ENCODE peak calls at places on chromosomes 5 and 9, in four cellular contexts. D is K562, H is SK-N-SH, Z is HepG2. K is an unnamed sample.

GRCh38 chr9:94005272-94005901 is 50.2 kb upstream of the BARX1 start:
- DNase-seq in Z (no peak), D (no peak), H (no peak), K (no peak)

GRCh38 chr5:157761690-157762611 is 18.4 kb downstream of the LSM11 start:
- DNase-seq in D (peak; percentile 62), Z (peak; percentile 60), H (peak; percentile 75), K (peak; percentile 35)

GRCh38 chr9:89390578-89390977 is 72.3 kb downstream of the SECISBP2 start:
- DNase-seq in H (no peak), Z (no peak), D (no peak), K (no peak)

GRCh38 chr9:110835404-110835803 is 166.8 kb downstream of the MUSK start:
- DNase-seq in H (no peak), D (no peak), Z (peak; percentile 3), K (peak; percentile 6)

GRCh38 chr5:115616892-115617291 is 8.9 kb downstream of the TMED7 start:
- DNase-seq in H (no peak), D (no peak), Z (no peak), K (no peak)

GRCh38 chr9:132319421-132320110 is 35.2 kb downstream of the SETX start:
- DNase-seq in H (no peak), D (no peak), Z (no peak), K (no peak)

GRCh38 chr9:120729796-120730195 is 15.5 kb upstream of the MEGF9 start:
- DNase-seq in H (no peak), D (peak; percentile 46), Z (peak; percentile 72), K (no peak)

GRCh38 chr5:171342362-171343111 is 33.5 kb downstream of the TLX3 start:
- DNase-seq in H (peak; percentile 73), D (peak; percentile 48), Z (peak; percentile 52), K (peak; percentile 64)

GRCh38 chr9:137666950-137667670 is 48.3 kb downstream of the EHMT1 start:
- DNase-seq in H (no peak), Z (no peak), D (no peak), K (no peak)

GRCh38 chr9:100443781-100444768 is 17.1 kb downstream of the MSANTD3 start:
- DNase-seq in H (peak; percentile 22), D (no peak), Z (peak; percentile 47), K (no peak)

GRCh38 chr5:14854806-14855205 is 16.8 kb downstream of the ANKH start:
- DNase-seq in H (no peak), D (no peak), Z (no peak), K (no peak)

GRCh38 chr5:14851597-14851996 is 20.0 kb downstream of the ANKH start:
- DNase-seq in Z (no peak), D (no peak), H (no peak), K (no peak)

GRCh38 chr5:14852779-14853178 is 18.8 kb downstream of the ANKH start:
- DNase-seq in D (no peak), H (no peak), Z (no peak), K (no peak)

GRCh38 chr5:14851999-14852526 is 19.5 kb downstream of the ANKH start:
- DNase-seq in D (no peak), H (no peak), Z (no peak), K (no peak)

GRCh38 chr5:14853685-14854084 is 17.9 kb downstream of the ANKH start:
- DNase-seq in H (no peak), Z (no peak), D (no peak), K (no peak)
- TF ChIP-seq ELF1 in H (no peak), Z (no peak), D (no peak), K (no peak)

GRCh38 chr5:37812365-37812764 is 27.5 kb downstream of the GDNF start:
- DNase-seq in D (peak; percentile 32), Z (no peak), H (no peak), K (no peak)

GRCh38 chr5:37816883-37817282 is 23.0 kb downstream of the GDNF start:
- DNase-seq in D (no peak), Z (no peak), H (no peak), K (no peak)

GRCh38 chr5:37815913-37816312 is 23.9 kb downstream of the GDNF start:
- DNase-seq in Z (no peak), D (no peak), H (no peak), K (no peak)

GRCh38 chr5:37816331-37816730 is 23.5 kb downstream of the GDNF start:
- DNase-seq in D (no peak), H (no peak), Z (no peak), K (no peak)

GRCh38 chr5:37814699-37815098 is 25.1 kb downstream of the GDNF start:
- DNase-seq in H (no peak), D (no peak), Z (no peak), K (no peak)
- TF ChIP-seq ELF1 in H (no peak), D (no peak), Z (no peak), K (no peak)

GRCh38 chr9:98185611-98186171 is 6.7 kb downstream of the CORO2A start:
- DNase-seq in D (no peak), H (no peak), Z (no peak), K (no peak)
- TF ChIP-seq ELF1 in D (no peak), H (no peak), Z (no peak), K (no peak)

DNA sequence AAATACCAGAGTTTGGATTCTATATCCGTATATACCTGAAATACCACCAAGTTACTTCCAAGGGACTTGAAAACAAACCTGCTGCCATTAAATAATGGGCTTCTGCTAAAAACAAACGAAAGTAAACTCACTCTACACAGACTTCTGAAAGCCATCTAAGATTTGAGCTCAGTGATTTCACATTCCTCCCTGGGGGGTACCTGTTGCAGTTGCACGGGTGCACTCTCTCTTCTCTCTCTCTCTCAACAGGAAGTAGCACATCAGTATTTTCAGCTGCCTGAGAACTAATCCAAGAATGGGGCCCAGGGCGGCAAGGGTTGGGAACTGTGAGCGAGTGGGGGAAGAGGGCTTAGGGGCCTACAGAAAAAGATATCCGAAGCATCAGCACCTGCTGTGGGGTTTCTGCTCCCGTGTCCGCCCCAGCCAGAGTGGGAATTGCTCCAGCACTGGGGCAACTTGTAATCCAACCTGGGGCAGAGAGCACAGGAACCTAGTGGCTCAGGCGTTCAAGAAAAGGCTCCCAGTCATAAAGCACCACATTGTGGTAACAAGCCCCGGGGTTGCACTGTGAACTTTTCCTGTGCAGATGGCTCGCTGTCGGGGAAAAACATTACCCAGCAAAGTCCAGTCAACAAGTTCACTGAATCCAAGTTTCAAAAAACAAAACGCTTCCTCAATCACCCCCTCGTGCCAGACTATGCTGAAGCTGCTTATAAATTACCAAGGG is 99.8 kb downstream of the EFNA5 start:
- DNase-seq in D (no peak), Z (peak; percentile 2), H (no peak), K (no peak)
- TF ChIP-seq ELF1 in D (no peak), Z (no peak), H (no peak), K (no peak)

DNA sequence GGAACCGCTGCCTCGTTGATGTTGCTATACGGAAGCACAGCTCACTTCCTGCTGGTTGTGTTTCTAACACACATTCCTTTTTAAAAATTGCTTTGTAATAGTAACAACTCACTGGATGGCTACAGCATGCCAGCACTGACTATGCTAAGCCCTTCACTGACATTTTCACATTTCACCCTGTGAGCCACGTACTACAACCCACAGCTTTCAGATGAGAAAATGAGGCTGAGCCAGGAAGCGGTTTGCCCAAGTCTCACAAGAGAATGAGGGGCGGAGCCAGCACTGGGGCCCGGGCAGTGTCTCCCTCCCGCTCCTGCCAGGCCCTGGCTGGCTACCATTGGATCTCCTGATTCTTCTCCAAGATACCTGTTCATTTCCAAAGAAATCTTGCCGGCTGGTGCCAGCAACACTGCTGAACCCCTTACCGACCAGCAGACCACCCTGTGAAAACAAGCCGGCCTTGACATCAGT is 38.3 kb downstream of the FAM78A start:
- DNase-seq in H (no peak), Z (no peak), D (no peak), K (no peak)
- TF ChIP-seq ELF1 in H (no peak), Z (no peak), D (no peak), K (no peak)

DNA sequence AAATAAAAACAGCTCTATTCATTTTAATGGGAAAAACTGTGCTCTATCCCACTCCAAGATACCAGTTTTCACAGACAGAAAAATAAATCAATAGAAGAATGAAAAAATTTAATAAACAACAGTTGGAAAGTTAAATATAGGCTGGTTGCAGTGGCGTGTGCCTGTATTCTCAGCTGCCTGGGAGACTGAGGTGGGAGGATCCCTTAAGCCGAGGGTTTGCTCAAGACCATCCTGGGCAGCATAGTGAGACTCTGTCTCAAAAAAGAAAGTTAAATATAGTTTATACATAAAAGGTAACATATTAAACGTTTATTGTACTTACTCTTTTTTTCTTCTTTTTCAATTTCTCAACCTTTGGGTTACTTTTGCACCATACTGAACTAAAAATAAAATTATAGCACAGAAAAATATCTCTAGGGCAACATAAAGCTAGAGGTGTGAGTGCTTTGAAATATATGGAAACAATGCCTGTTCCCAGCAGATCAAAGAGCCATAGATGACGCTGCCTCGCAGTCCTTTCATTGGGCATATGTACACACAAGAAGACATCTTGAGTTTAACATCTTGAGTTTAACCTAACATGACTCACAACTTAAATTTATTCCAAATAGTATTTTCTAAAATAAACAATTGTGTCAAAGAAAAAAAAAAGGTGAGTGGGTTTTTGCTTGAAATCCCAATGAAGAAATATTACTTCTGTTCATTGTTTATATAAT is 25.7 kb upstream of the KLF9 start:
- DNase-seq in H (no peak), Z (no peak), D (no peak), K (no peak)
- TF ChIP-seq ELF1 in H (no peak), Z (no peak), D (no peak), K (no peak)

GRCh38 chr5:56088967-56089829 is 94.4 kb upstream of the IL6ST start:
- DNase-seq in D (no peak), H (no peak), Z (peak; percentile 65), K (no peak)
- TF ChIP-seq ELF1 in D (no peak), H (no peak), Z (no peak), K (no peak)

K was measured in HCT116.